ENCODE peak calls at places on chromosome 17, in seven cellular contexts. One of them, this sample, is unnamed.

GRCh38 chr17:40110457-40110856 is 10.1 kb upstream of the NR1D1 start:
- DNase-seq in activated CD8-positive, alpha-beta T cell treated with anti-CD3 and anti-CD28 coated beads for 36 hours: no peak
- DNase-seq in Ammon's horn: no peak
- DNase-seq in LHCN-M2: no peak
- DNase-seq in GM04504: no peak
- DNase-seq in heart left ventricle: peak; percentile 62
- DNase-seq in thoracic aorta: no peak
- DNase-seq in this sample: no peak

GRCh38 chr17:13016881-13017622 is 775 bp downstream of the ELAC2 start:
- DNase-seq in thoracic aorta: no peak
- DNase-seq in LHCN-M2: peak; percentile 29
- DNase-seq in GM04504: no peak
- DNase-seq in Ammon's horn: peak; percentile 43
- DNase-seq in activated CD8-positive, alpha-beta T cell treated with anti-CD3 and anti-CD28 coated beads for 36 hours: no peak
- DNase-seq in heart left ventricle: no peak
- DNase-seq in this sample: no peak

GRCh38 chr17:59357929-59358328 is 26.5 kb downstream of the YPEL2 start:
- DNase-seq in LHCN-M2: peak; percentile 52
- DNase-seq in heart left ventricle: no peak
- DNase-seq in thoracic aorta: no peak
- DNase-seq in activated CD8-positive, alpha-beta T cell treated with anti-CD3 and anti-CD28 coated beads for 36 hours: peak; percentile 41
- DNase-seq in Ammon's horn: no peak
- DNase-seq in GM04504: no peak
- DNase-seq in this sample: no peak

GRCh38 chr17:68491864-68492263 is 20.4 kb upstream of the PRKAR1A start:
- DNase-seq in Ammon's horn: no peak
- DNase-seq in LHCN-M2: no peak
- DNase-seq in GM04504: no peak
- DNase-seq in activated CD8-positive, alpha-beta T cell treated with anti-CD3 and anti-CD28 coated beads for 36 hours: no peak
- DNase-seq in heart left ventricle: peak; percentile 66
- DNase-seq in thoracic aorta: no peak
- DNase-seq in this sample: no peak

GRCh38 chr17:59372138-59372751 is 40.8 kb downstream of the YPEL2 start:
- DNase-seq in heart left ventricle: peak; percentile 58
- DNase-seq in activated CD8-positive, alpha-beta T cell treated with anti-CD3 and anti-CD28 coated beads for 36 hours: peak; percentile 18
- DNase-seq in LHCN-M2: peak; percentile 48
- DNase-seq in GM04504: peak; percentile 46
- DNase-seq in thoracic aorta: no peak
- DNase-seq in Ammon's horn: peak; percentile 65
- DNase-seq in this sample: no peak

GRCh38 chr17:2210726-2211125 is 92.9 kb downstream of the SMG6 start:
- DNase-seq in LHCN-M2: no peak
- DNase-seq in thoracic aorta: no peak
- DNase-seq in heart left ventricle: no peak
- DNase-seq in Ammon's horn: no peak
- DNase-seq in activated CD8-positive, alpha-beta T cell treated with anti-CD3 and anti-CD28 coated beads for 36 hours: no peak
- DNase-seq in GM04504: no peak
- DNase-seq in this sample: no peak

GRCh38 chr17:6476061-6476833 is 32.0 kb downstream of the PIMREG start:
- DNase-seq in Ammon's horn: no peak
- DNase-seq in GM04504: no peak
- DNase-seq in heart left ventricle: no peak
- DNase-seq in LHCN-M2: no peak
- DNase-seq in activated CD8-positive, alpha-beta T cell treated with anti-CD3 and anti-CD28 coated beads for 36 hours: no peak
- DNase-seq in thoracic aorta: no peak
- DNase-seq in this sample: no peak

GRCh38 chr17:78500806-78501205 is 76.4 kb downstream of the DNAH17 start:
- DNase-seq in LHCN-M2: no peak
- DNase-seq in Ammon's horn: no peak
- DNase-seq in activated CD8-positive, alpha-beta T cell treated with anti-CD3 and anti-CD28 coated beads for 36 hours: no peak
- DNase-seq in heart left ventricle: no peak
- DNase-seq in thoracic aorta: no peak
- DNase-seq in GM04504: no peak
- DNase-seq in this sample: no peak

GRCh38 chr17:64491034-64491860 is 5.6 kb downstream of the POLG2 start:
- DNase-seq in Ammon's horn: peak; percentile 16
- DNase-seq in GM04504: no peak
- DNase-seq in activated CD8-positive, alpha-beta T cell treated with anti-CD3 and anti-CD28 coated beads for 36 hours: peak; percentile 72
- DNase-seq in heart left ventricle: no peak
- DNase-seq in LHCN-M2: peak; percentile 39
- DNase-seq in thoracic aorta: no peak
- DNase-seq in this sample: peak; percentile 84

GRCh38 chr17:8997994-8998628 is 23.2 kb upstream of the NTN1 start:
- DNase-seq in GM04504: no peak
- DNase-seq in LHCN-M2: peak; percentile 20
- DNase-seq in activated CD8-positive, alpha-beta T cell treated with anti-CD3 and anti-CD28 coated beads for 36 hours: peak; percentile 86
- DNase-seq in heart left ventricle: peak; percentile 65
- DNase-seq in Ammon's horn: peak; percentile 37
- DNase-seq in thoracic aorta: no peak
- DNase-seq in this sample: peak; percentile 85

GRCh38 chr17:74859439-74860228 is at the start of gene GRIN2C:
- DNase-seq in Ammon's horn: no peak
- DNase-seq in activated CD8-positive, alpha-beta T cell treated with anti-CD3 and anti-CD28 coated beads for 36 hours: no peak
- DNase-seq in thoracic aorta: no peak
- DNase-seq in heart left ventricle: no peak
- DNase-seq in GM04504: no peak
- DNase-seq in LHCN-M2: no peak
- DNase-seq in this sample: no peak

GRCh38 chr17:37743875-37744632 is 805 bp downstream of the HNF1B start:
- DNase-seq in LHCN-M2: no peak
- DNase-seq in heart left ventricle: no peak
- DNase-seq in thoracic aorta: no peak
- DNase-seq in Ammon's horn: no peak
- DNase-seq in GM04504: no peak
- DNase-seq in activated CD8-positive, alpha-beta T cell treated with anti-CD3 and anti-CD28 coated beads for 36 hours: peak; percentile 27
- DNase-seq in this sample: no peak

GRCh38 chr17:74775409-74776043 is 619 bp downstream of the NAT9 start:
- DNase-seq in LHCN-M2: no peak
- DNase-seq in heart left ventricle: no peak
- DNase-seq in activated CD8-positive, alpha-beta T cell treated with anti-CD3 and anti-CD28 coated beads for 36 hours: no peak
- DNase-seq in Ammon's horn: no peak
- DNase-seq in GM04504: no peak
- DNase-seq in thoracic aorta: no peak
- DNase-seq in this sample: peak; percentile 57

GRCh38 chr17:45406107-45406506 is 26.6 kb downstream of the ARHGAP27 start:
- DNase-seq in LHCN-M2: no peak
- DNase-seq in heart left ventricle: no peak
- DNase-seq in Ammon's horn: no peak
- DNase-seq in activated CD8-positive, alpha-beta T cell treated with anti-CD3 and anti-CD28 coated beads for 36 hours: no peak
- DNase-seq in GM04504: no peak
- DNase-seq in thoracic aorta: no peak
- DNase-seq in this sample: no peak

GRCh38 chr17:62757518-62757951 is 50.6 kb downstream of the MARCHF10 start:
- DNase-seq in GM04504: no peak
- DNase-seq in LHCN-M2: no peak
- DNase-seq in heart left ventricle: no peak
- DNase-seq in activated CD8-positive, alpha-beta T cell treated with anti-CD3 and anti-CD28 coated beads for 36 hours: no peak
- DNase-seq in Ammon's horn: no peak
- DNase-seq in thoracic aorta: no peak
- DNase-seq in this sample: no peak

GRCh38 chr17:9252525-9252924 is 231.2 kb downstream of the NTN1 start:
- DNase-seq in GM04504: no peak
- DNase-seq in activated CD8-positive, alpha-beta T cell treated with anti-CD3 and anti-CD28 coated beads for 36 hours: peak; percentile 57
- DNase-seq in Ammon's horn: no peak
- DNase-seq in thoracic aorta: no peak
- DNase-seq in heart left ventricle: no peak
- DNase-seq in LHCN-M2: no peak
- DNase-seq in this sample: no peak

GRCh38 chr17:39527220-39527813 is 66.0 kb downstream of the CDK12 start:
- DNase-seq in Ammon's horn: peak; percentile 48
- DNase-seq in activated CD8-positive, alpha-beta T cell treated with anti-CD3 and anti-CD28 coated beads for 36 hours: no peak
- DNase-seq in thoracic aorta: no peak
- DNase-seq in GM04504: no peak
- DNase-seq in heart left ventricle: no peak
- DNase-seq in LHCN-M2: peak; percentile 12
- DNase-seq in this sample: peak; percentile 82

GRCh38 chr17:47225436-47225858 is 16.3 kb downstream of the MYL4 start:
- DNase-seq in thoracic aorta: peak; percentile 87
- DNase-seq in Ammon's horn: peak; percentile 51
- DNase-seq in heart left ventricle: peak; percentile 89
- DNase-seq in activated CD8-positive, alpha-beta T cell treated with anti-CD3 and anti-CD28 coated beads for 36 hours: no peak
- DNase-seq in LHCN-M2: peak; percentile 91
- DNase-seq in GM04504: peak; percentile 72
- DNase-seq in this sample: no peak

GRCh38 chr17:42985225-42985624 is 4.9 kb downstream of the RUNDC1 start:
- DNase-seq in Ammon's horn: peak; percentile 65
- DNase-seq in GM04504: no peak
- DNase-seq in LHCN-M2: no peak
- DNase-seq in thoracic aorta: no peak
- DNase-seq in heart left ventricle: no peak
- DNase-seq in activated CD8-positive, alpha-beta T cell treated with anti-CD3 and anti-CD28 coated beads for 36 hours: no peak
- DNase-seq in this sample: peak; percentile 87

GRCh38 chr17:76515291-76515949 is 14.2 kb upstream of the RHBDF2 start:
- DNase-seq in thoracic aorta: peak; percentile 72
- DNase-seq in LHCN-M2: peak; percentile 78
- DNase-seq in Ammon's horn: peak; percentile 62
- DNase-seq in GM04504: peak; percentile 98
- DNase-seq in heart left ventricle: peak; percentile 68
- DNase-seq in activated CD8-positive, alpha-beta T cell treated with anti-CD3 and anti-CD28 coated beads for 36 hours: peak; percentile 88
- DNase-seq in this sample: no peak

GRCh38 chr17:62073993-62074392 is 8.9 kb upstream of the MED13 start:
- DNase-seq in Ammon's horn: no peak
- DNase-seq in thoracic aorta: no peak
- DNase-seq in LHCN-M2: no peak
- DNase-seq in GM04504: no peak
- DNase-seq in heart left ventricle: no peak
- DNase-seq in activated CD8-positive, alpha-beta T cell treated with anti-CD3 and anti-CD28 coated beads for 36 hours: no peak
- DNase-seq in this sample: no peak

GRCh38 chr17:73430848-73431247 is 119.0 kb upstream of the CDC42EP4 start:
- DNase-seq in thoracic aorta: no peak
- DNase-seq in heart left ventricle: no peak
- DNase-seq in GM04504: no peak
- DNase-seq in LHCN-M2: no peak
- DNase-seq in activated CD8-positive, alpha-beta T cell treated with anti-CD3 and anti-CD28 coated beads for 36 hours: peak; percentile 49
- DNase-seq in Ammon's horn: no peak
- DNase-seq in this sample: peak; percentile 64

GRCh38 chr17:2017274-2017941 is 7.7 kb downstream of the RTN4RL1 start:
- DNase-seq in activated CD8-positive, alpha-beta T cell treated with anti-CD3 and anti-CD28 coated beads for 36 hours: no peak
- DNase-seq in Ammon's horn: peak; percentile 52
- DNase-seq in GM04504: no peak
- DNase-seq in heart left ventricle: no peak
- DNase-seq in thoracic aorta: no peak
- DNase-seq in LHCN-M2: no peak
- DNase-seq in this sample: peak; percentile 59

GRCh38 chr17:49638818-49639217 is 39.1 kb downstream of the SPOP start:
- DNase-seq in LHCN-M2: peak; percentile 6
- DNase-seq in GM04504: no peak
- DNase-seq in thoracic aorta: no peak
- DNase-seq in Ammon's horn: no peak
- DNase-seq in activated CD8-positive, alpha-beta T cell treated with anti-CD3 and anti-CD28 coated beads for 36 hours: no peak
- DNase-seq in heart left ventricle: no peak
- DNase-seq in this sample: no peak

GRCh38 chr17:19719365-19720209 is 3.2 kb upstream of the SLC47A2 start:
- DNase-seq in activated CD8-positive, alpha-beta T cell treated with anti-CD3 and anti-CD28 coated beads for 36 hours: no peak
- DNase-seq in heart left ventricle: no peak
- DNase-seq in LHCN-M2: no peak
- DNase-seq in thoracic aorta: no peak
- DNase-seq in GM04504: no peak
- DNase-seq in Ammon's horn: no peak
- DNase-seq in this sample: no peak

GRCh38 chr17:38746004-38746892 is 1.9 kb downstream of the PCGF2 start:
- DNase-seq in LHCN-M2: no peak
- DNase-seq in GM04504: no peak
- DNase-seq in thoracic aorta: no peak
- DNase-seq in activated CD8-positive, alpha-beta T cell treated with anti-CD3 and anti-CD28 coated beads for 36 hours: no peak
- DNase-seq in Ammon's horn: no peak
- DNase-seq in heart left ventricle: no peak
- DNase-seq in this sample: peak; percentile 68

GRCh38 chr17:78736526-78737079 is 45.5 kb downstream of the CYTH1 start:
- DNase-seq in Ammon's horn: peak; percentile 67
- DNase-seq in LHCN-M2: no peak
- DNase-seq in heart left ventricle: peak; percentile 84
- DNase-seq in activated CD8-positive, alpha-beta T cell treated with anti-CD3 and anti-CD28 coated beads for 36 hours: peak; percentile 74
- DNase-seq in GM04504: no peak
- DNase-seq in thoracic aorta: no peak
- DNase-seq in this sample: peak; percentile 73

GRCh38 chr17:10652984-10653680 is 4.0 kb downstream of the MYH3 start:
- DNase-seq in LHCN-M2: no peak
- DNase-seq in GM04504: no peak
- DNase-seq in thoracic aorta: no peak
- DNase-seq in heart left ventricle: no peak
- DNase-seq in activated CD8-positive, alpha-beta T cell treated with anti-CD3 and anti-CD28 coated beads for 36 hours: peak; percentile 62
- DNase-seq in Ammon's horn: peak; percentile 25
- DNase-seq in this sample: no peak

GRCh38 chr17:54932711-54933110 is 32.1 kb downstream of the TOM1L1 start:
- DNase-seq in GM04504: no peak
- DNase-seq in Ammon's horn: no peak
- DNase-seq in LHCN-M2: peak; percentile 17
- DNase-seq in activated CD8-positive, alpha-beta T cell treated with anti-CD3 and anti-CD28 coated beads for 36 hours: no peak
- DNase-seq in heart left ventricle: no peak
- DNase-seq in thoracic aorta: no peak
- DNase-seq in this sample: no peak

GRCh38 chr17:68048996-68049395 is 13.5 kb downstream of the KPNA2 start:
- DNase-seq in thoracic aorta: no peak
- DNase-seq in GM04504: no peak
- DNase-seq in LHCN-M2: peak; percentile 58
- DNase-seq in heart left ventricle: no peak
- DNase-seq in activated CD8-positive, alpha-beta T cell treated with anti-CD3 and anti-CD28 coated beads for 36 hours: no peak
- DNase-seq in Ammon's horn: no peak
- DNase-seq in this sample: peak; percentile 75

GRCh38 chr17:81561494-81561885 is 9.3 kb upstream of the FAAP100 start:
- DNase-seq in thoracic aorta: no peak
- DNase-seq in Ammon's horn: no peak
- DNase-seq in activated CD8-positive, alpha-beta T cell treated with anti-CD3 and anti-CD28 coated beads for 36 hours: no peak
- DNase-seq in GM04504: no peak
- DNase-seq in heart left ventricle: no peak
- DNase-seq in LHCN-M2: peak; percentile 65
- DNase-seq in this sample: no peak

GRCh38 chr17:27106982-27107360 is 186.9 kb upstream of the WSB1 start:
- DNase-seq in heart left ventricle: no peak
- DNase-seq in LHCN-M2: no peak
- DNase-seq in thoracic aorta: no peak
- DNase-seq in GM04504: no peak
- DNase-seq in Ammon's horn: no peak
- DNase-seq in activated CD8-positive, alpha-beta T cell treated with anti-CD3 and anti-CD28 coated beads for 36 hours: no peak
- DNase-seq in this sample: no peak

GRCh38 chr17:76566988-76567431 is 18.6 kb downstream of the ST6GALNAC2 start:
- DNase-seq in Ammon's horn: no peak
- DNase-seq in activated CD8-positive, alpha-beta T cell treated with anti-CD3 and anti-CD28 coated beads for 36 hours: no peak
- DNase-seq in GM04504: no peak
- DNase-seq in thoracic aorta: no peak
- DNase-seq in heart left ventricle: no peak
- DNase-seq in LHCN-M2: no peak
- DNase-seq in this sample: no peak

GRCh38 chr17:50272246-50272645 is 2.0 kb upstream of the TMEM92 start:
- DNase-seq in Ammon's horn: no peak
- DNase-seq in thoracic aorta: no peak
- DNase-seq in LHCN-M2: no peak
- DNase-seq in heart left ventricle: peak; percentile 14
- DNase-seq in GM04504: no peak
- DNase-seq in activated CD8-positive, alpha-beta T cell treated with anti-CD3 and anti-CD28 coated beads for 36 hours: no peak
- DNase-seq in this sample: no peak

GRCh38 chr17:34598161-34598776 is 18.9 kb downstream of the TMEM132E start:
- DNase-seq in GM04504: no peak
- DNase-seq in thoracic aorta: no peak
- DNase-seq in activated CD8-positive, alpha-beta T cell treated with anti-CD3 and anti-CD28 coated beads for 36 hours: no peak
- DNase-seq in LHCN-M2: no peak
- DNase-seq in Ammon's horn: peak; percentile 90
- DNase-seq in heart left ventricle: no peak
- DNase-seq in this sample: no peak

This sample was measured in Karpas-422.